ENCODE peak calls at places on chromosomes 1 and 21, in seven cellular contexts. W, P, N, O, A, T and Q are unnamed samples.

GRCh38 chr21:26085882-26086281 is 84.7 kb downstream of the APP start:
- DNase-seq in W (no peak), P (no peak), N (no peak), O (no peak), A (no peak), T (no peak), Q (no peak)

GRCh38 chr1:19797827-19798226 is 1.9 kb downstream of the TMCO4 start:
- DNase-seq in W (no peak), P (no peak), N (no peak), O (no peak), A (no peak), T (no peak), Q (no peak)

GRCh38 chr21:15631342-15631741 is 98.4 kb upstream of the USP25 start:
- DNase-seq in W (no peak), P (no peak), N (no peak), O (no peak), A (no peak), T (peak), Q (no peak)

GRCh38 chr21:43331962-43332458 is 94.9 kb downstream of the SIK1 start:
- DNase-seq in W (no peak), P (no peak), N (no peak), O (peak), A (no peak), T (peak), Q (no peak)

GRCh38 chr1:20494609-20495311 is 8.8 kb upstream of the CAMK2N1 start:
- DNase-seq in W (no peak), P (no peak), N (no peak), O (no peak), A (no peak), T (peak), Q (no peak)

GRCh38 chr1:186559601-186560116 is 98.7 kb upstream of the PDC start:
- DNase-seq in W (no peak), P (no peak), N (no peak), O (no peak), A (no peak), T (peak), Q (no peak)

GRCh38 chr1:156118175-156118868 is 3.8 kb downstream of the LMNA start:
- DNase-seq in W (no peak), P (no peak), N (no peak), O (no peak), A (no peak), T (no peak), Q (no peak)

GRCh38 chr21:15138475-15138874 is 73.7 kb upstream of the NRIP1 start:
- DNase-seq in W (no peak), P (no peak), N (no peak), O (peak), A (no peak), T (no peak), Q (no peak)

GRCh38 chr1:160146107-160146506 is 5.3 kb upstream of the ATP1A4 start:
- DNase-seq in W (no peak), P (no peak), N (no peak), O (no peak), A (no peak), T (no peak), Q (no peak)

GRCh38 chr1:101278845-101279244 is 42.0 kb downstream of the S1PR1 start:
- DNase-seq in W (no peak), P (no peak), N (no peak), O (no peak), A (no peak), T (no peak), Q (no peak)

GRCh38 chr1:61318319-61319125 is 236.2 kb downstream of the NFIA start:
- DNase-seq in W (no peak), P (no peak), N (no peak), O (peak), A (no peak), T (peak), Q (no peak)

GRCh38 chr1:28934676-28935075 is 20.3 kb downstream of the EPB41 start:
- DNase-seq in W (no peak), P (no peak), N (no peak), O (no peak), A (no peak), T (peak), Q (no peak)

GRCh38 chr1:205528887-205529825 is 24.7 kb downstream of the CDK18 start:
- DNase-seq in W (peak), P (no peak), N (peak), O (peak), A (peak), T (peak), Q (peak)

GRCh38 chr1:180836414-180836813 is 76.3 kb upstream of the KIAA1614 start:
- DNase-seq in W (no peak), P (no peak), N (no peak), O (no peak), A (no peak), T (no peak), Q (no peak)

GRCh38 chr1:206912445-206913095 is 9.2 kb downstream of the FCMR start:
- DNase-seq in W (no peak), P (peak), N (peak), O (peak), A (peak), T (peak), Q (peak)